ENCODE peak calls at places on chromosome 10, in four cellular contexts. O, X, H and Z are unnamed samples.

GRCh38 chr10:107492389-107492788 is 327.9 kb upstream of the SORCS1 start:
- DNase-seq in O (no peak), H (peak), X (no peak), Z (no peak)

GRCh38 chr10:133329401-133330202 is 7.1 kb downstream of the CALY start:
- DNase-seq in O (peak), H (peak), X (peak), Z (no peak)

GRCh38 chr10:72274730-72275350 is 1.1 kb downstream of the DDIT4 start:
- DNase-seq in X (peak), H (no peak), O (peak), Z (no peak)

GRCh38 chr10:14382022-14382421 is 51.3 kb upstream of the FRMD4A start:
- DNase-seq in H (no peak), X (no peak), O (no peak), Z (peak)

GRCh38 chr10:5600908-5601307 is 65.5 kb downstream of the ASB13 start:
- DNase-seq in O (no peak), X (no peak), H (no peak), Z (no peak)

GRCh38 chr10:7260412-7260900 is 150.4 kb downstream of the SFMBT2 start:
- DNase-seq in O (peak), H (peak), X (peak), Z (peak)

GRCh38 chr10:72333111-72334012 is 21.4 kb downstream of the DNAJB12 start:
- DNase-seq in X (no peak), O (no peak), H (no peak), Z (no peak)

GRCh38 chr10:72418679-72419078 is 64.0 kb upstream of the DNAJB12 start:
- DNase-seq in O (no peak), H (no peak), X (no peak), Z (no peak)

GRCh38 chr10:15035385-15036301 is 8.1 kb upstream of the OLAH start:
- DNase-seq in X (no peak), H (no peak), O (peak), Z (no peak)

GRCh38 chr10:101644002-101644401 is 51.0 kb downstream of the FBXW4 start:
- DNase-seq in O (no peak), H (no peak), X (no peak), Z (no peak)

GRCh38 chr10:125457406-125457805 is 225.6 kb downstream of the TEX36 start:
- DNase-seq in O (no peak), H (no peak), X (no peak), Z (no peak)

GRCh38 chr10:93398528-93398927 is 83.6 kb downstream of the MYOF start:
- DNase-seq in O (no peak), X (no peak), H (no peak), Z (no peak)

GRCh38 chr10:4704034-4704545 is 121.9 kb upstream of the AKR1E2 start:
- DNase-seq in X (no peak), O (no peak), H (no peak), Z (no peak)

DNA sequence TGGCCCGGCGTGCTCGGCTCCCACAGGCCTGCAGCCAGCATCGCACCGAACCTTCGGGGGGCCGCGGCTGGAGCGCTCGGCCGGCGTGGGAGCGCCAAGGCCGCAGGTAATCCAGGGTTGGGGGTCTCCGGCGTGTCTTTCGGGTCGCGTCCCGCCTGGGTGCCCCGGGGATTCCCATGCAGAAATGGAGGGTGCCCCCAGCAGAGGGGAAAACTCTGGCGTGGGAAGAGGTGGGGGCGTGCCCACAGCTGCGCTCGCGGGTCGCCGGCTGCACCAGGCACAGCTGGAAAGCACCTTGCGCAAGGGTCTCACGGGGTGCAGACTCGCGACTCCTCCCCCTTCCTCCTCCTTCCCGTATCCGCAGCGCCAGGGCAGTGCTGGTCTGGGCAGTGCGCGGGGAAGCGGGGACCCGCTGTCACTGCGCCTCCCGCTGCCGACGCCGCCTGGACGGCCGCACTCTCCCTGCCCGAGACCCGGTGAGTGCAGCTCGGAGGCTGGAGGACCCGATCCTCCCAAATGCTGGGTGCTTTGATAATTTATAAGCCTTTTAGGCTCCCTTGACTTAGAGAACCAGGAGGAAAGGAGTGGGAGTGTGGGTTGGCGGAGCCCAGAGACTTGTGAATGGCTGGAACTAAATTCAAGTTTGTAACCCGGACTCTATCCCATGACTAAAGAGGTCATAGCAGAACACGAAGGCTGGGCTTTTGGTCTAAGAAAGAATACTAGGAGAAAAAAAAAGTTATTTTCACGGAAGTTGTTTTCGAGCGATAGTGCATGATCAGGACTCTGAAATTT is 486 bp downstream of the MAP3K8 start:
- DNase-seq in O (peak), H (peak), X (peak), Z (no peak)
- TF ChIP-seq RFX5 in O (no peak), H (no peak), X (no peak), Z (no peak)

GRCh38 chr10:89900554-89900953 is 199.2 kb downstream of the KIF20B start:
- DNase-seq in H (no peak), X (no peak), O (no peak), Z (no peak)

GRCh38 chr10:89901895-89902294 is 200.5 kb downstream of the KIF20B start:
- DNase-seq in X (no peak), O (no peak), H (no peak), Z (no peak)

GRCh38 chr10:89904755-89905154 is 203.4 kb downstream of the KIF20B start:
- DNase-seq in O (no peak), X (no peak), H (no peak), Z (no peak)
- TF ChIP-seq SMC3 in O (no peak), X (no peak), H (no peak), Z (no peak)

GRCh38 chr10:49005270-49005669 is 65.6 kb upstream of the LRRC18 start:
- DNase-seq in X (no peak), H (no peak), O (no peak), Z (no peak)
- TF ChIP-seq YY1 in X (no peak), H (no peak), O (no peak), Z (no peak)

DNA sequence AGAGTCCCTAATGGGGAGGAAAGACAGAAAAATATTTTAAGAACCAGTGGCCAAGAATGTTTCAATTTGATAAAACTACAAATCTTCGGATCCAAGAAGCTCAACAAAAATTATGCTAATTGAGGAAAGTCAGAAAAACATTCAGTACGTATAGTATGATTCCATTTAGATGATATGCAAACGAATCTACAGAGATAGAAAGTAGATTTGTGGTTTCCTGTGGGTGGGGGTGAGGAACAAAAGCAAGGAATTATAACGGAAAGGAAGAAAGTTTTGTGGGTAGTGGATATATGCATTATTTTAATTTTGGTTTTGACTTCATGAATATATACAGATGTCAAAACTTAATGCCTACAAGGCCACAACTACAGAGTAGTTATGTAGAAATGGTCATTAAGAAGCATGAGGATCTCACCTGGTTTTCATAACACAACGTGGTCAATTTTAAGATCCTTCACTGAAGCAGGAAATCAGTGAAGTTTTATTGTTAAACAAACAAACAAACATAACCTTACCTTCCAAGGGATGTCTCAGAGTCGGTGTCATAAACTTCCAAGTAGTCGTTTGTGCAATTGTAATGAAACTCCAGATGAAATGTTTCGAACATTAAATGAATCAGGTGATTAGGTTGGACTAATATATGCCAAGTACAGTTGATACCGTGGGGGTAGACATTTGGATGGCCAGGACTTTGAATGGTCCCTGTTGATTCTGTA is 61.9 kb downstream of the CUBN start:
- DNase-seq in O (no peak), H (no peak), X (no peak), Z (no peak)
- TF ChIP-seq RFX5 in O (no peak), H (no peak), X (no peak), Z (no peak)

GRCh38 chr10:96642973-96643372 is 56.2 kb upstream of the TM9SF3 start:
- DNase-seq in X (peak), O (peak), H (peak), Z (no peak)
- TF ChIP-seq SMC3 in X (peak), O (peak), H (peak), Z (peak)